ENCODE peak calls at places on chromosome 4, in six cellular contexts. W is GM12878, C is SK-N-SH, U is GM12892, H is K562, K is H1. B is an unnamed sample.

GRCh38 chr4:82219346-82219745 is 154.4 kb downstream of the HNRNPD start:
- DNase-seq in W (no peak), C (no peak), U (no peak), H (no peak), K (no peak), B (no peak)

GRCh38 chr4:105741548-105741947 is 33.0 kb downstream of the GSTCD start:
- DNase-seq in W (no peak), C (peak), U (no peak), H (no peak), K (no peak), B (no peak)

GRCh38 chr4:2763511-2763967 is 7.4 kb upstream of the TNIP2 start:
- DNase-seq in W (no peak), C (peak), U (no peak), H (no peak), K (no peak), B (no peak)

GRCh38 chr4:58807843-58808605 is 1697.8 kb upstream of the IGFBP7 start:
- DNase-seq in W (no peak), C (no peak), U (no peak), H (no peak), K (no peak), B (no peak)

GRCh38 chr4:154329268-154329858 is 162.2 kb downstream of the DCHS2 start:
- DNase-seq in W (no peak), C (no peak), U (no peak), H (no peak), K (no peak), B (no peak)

GRCh38 chr4:2558301-2558700 is 21.9 kb downstream of the FAM193A start:
- DNase-seq in W (no peak), C (no peak), U (no peak), H (no peak), K (no peak), B (no peak)

GRCh38 chr4:1337376-1337831 is 9.6 kb upstream of the UVSSA start:
- DNase-seq in W (no peak), C (no peak), U (no peak), H (no peak), K (no peak), B (no peak)

GRCh38 chr4:66639361-66639760 is 905.9 kb downstream of the CENPC start:
- DNase-seq in W (no peak), C (no peak), U (no peak), H (no peak), K (no peak), B (no peak)

GRCh38 chr4:24917076-24917856 is 4.4 kb upstream of the CCDC149 start:
- DNase-seq in W (no peak), C (no peak), U (no peak), H (no peak), K (peak), B (no peak)

GRCh38 chr4:10096201-10096975 is 20.2 kb downstream of the WDR1 start:
- DNase-seq in W (peak), C (no peak), U (peak), H (peak), K (no peak), B (peak)

GRCh38 chr4:168304744-168305459 is 13.7 kb downstream of the DDX60 start:
- DNase-seq in W (no peak), C (no peak), U (no peak), H (no peak), K (no peak), B (no peak)

GRCh38 chr4:109294006-109294405 is 8.5 kb downstream of the COL25A1 start:
- DNase-seq in W (no peak), C (peak), U (no peak), H (peak), K (no peak), B (no peak)

GRCh38 chr4:14646831-14647230 is 355.4 kb upstream of the CPEB2 start:
- DNase-seq in W (no peak), C (no peak), U (no peak), H (no peak), K (no peak), B (no peak)

GRCh38 chr4:25970691-25971427 is 56.8 kb downstream of the SMIM20 start:
- DNase-seq in W (no peak), C (no peak), U (no peak), H (no peak), K (no peak), B (no peak)

GRCh38 chr4:101857176-101857575 is 66.6 kb downstream of the BANK1 start:
- DNase-seq in W (no peak), C (no peak), U (no peak), H (no peak), K (no peak), B (no peak)

GRCh38 chr4:55173580-55173979 is 48.2 kb upstream of the KDR start:
- DNase-seq in W (no peak), C (no peak), U (no peak), H (no peak), K (no peak), B (no peak)

GRCh38 chr4:183444953-183445543 is 612 bp downstream of the CDKN2AIP start:
- DNase-seq in W (no peak), C (peak), U (peak), H (no peak), K (no peak), B (peak)

GRCh38 chr4:25628441-25628840 is 27.2 kb upstream of the SLC34A2 start:
- DNase-seq in W (no peak), C (no peak), U (no peak), H (no peak), K (no peak), B (no peak)

GRCh38 chr4:52641853-52642563 is 17.1 kb downstream of the USP46 start:
- DNase-seq in W (peak), C (no peak), U (no peak), H (no peak), K (no peak), B (no peak)

GRCh38 chr4:38131371-38132139 is 171.4 kb downstream of the PTTG2 start:
- DNase-seq in W (peak), C (no peak), U (no peak), H (no peak), K (no peak), B (no peak)

GRCh38 chr4:1898007-1898406 is 26.8 kb downstream of the NSD2 start:
- DNase-seq in W (no peak), C (no peak), U (no peak), H (no peak), K (no peak), B (no peak)

GRCh38 chr4:81715335-81715734 is 243.6 kb upstream of the RASGEF1B start:
- DNase-seq in W (no peak), C (no peak), U (no peak), H (no peak), K (peak), B (no peak)

GRCh38 chr4:4202510-4202909 is 24.2 kb downstream of the OTOP1 start:
- DNase-seq in W (no peak), C (no peak), U (no peak), H (no peak), K (no peak), B (no peak)

GRCh38 chr4:78684196-78685079 is 91.7 kb upstream of the BMP2K start:
- DNase-seq in W (no peak), C (no peak), U (no peak), H (no peak), K (no peak), B (no peak)

GRCh38 chr4:158255727-158256324 is 45.5 kb downstream of the TMEM144 start:
- DNase-seq in W (no peak), C (peak), U (no peak), H (peak), K (no peak), B (no peak)

GRCh38 chr4:2932561-2932950 is 30.6 kb downstream of the NOP14 start:
- DNase-seq in W (no peak), C (no peak), U (no peak), H (no peak), K (no peak), B (no peak)

GRCh38 chr4:127249066-127249766 is 383.5 kb upstream of the INTU start:
- DNase-seq in W (no peak), C (no peak), U (no peak), H (no peak), K (no peak), B (no peak)

GRCh38 chr4:148094149-148094548 is 348.1 kb downstream of the NR3C2 start:
- DNase-seq in W (no peak), C (no peak), U (no peak), H (no peak), K (no peak), B (no peak)

GRCh38 chr4:155948541-155948940 is 5.1 kb downstream of the CTSO start:
- DNase-seq in W (no peak), C (no peak), U (no peak), H (no peak), K (no peak), B (no peak)

GRCh38 chr4:178633263-178633662 is 1191.0 kb upstream of the AGA start:
- DNase-seq in W (no peak), C (no peak), U (no peak), H (no peak), K (no peak), B (no peak)

DNA sequence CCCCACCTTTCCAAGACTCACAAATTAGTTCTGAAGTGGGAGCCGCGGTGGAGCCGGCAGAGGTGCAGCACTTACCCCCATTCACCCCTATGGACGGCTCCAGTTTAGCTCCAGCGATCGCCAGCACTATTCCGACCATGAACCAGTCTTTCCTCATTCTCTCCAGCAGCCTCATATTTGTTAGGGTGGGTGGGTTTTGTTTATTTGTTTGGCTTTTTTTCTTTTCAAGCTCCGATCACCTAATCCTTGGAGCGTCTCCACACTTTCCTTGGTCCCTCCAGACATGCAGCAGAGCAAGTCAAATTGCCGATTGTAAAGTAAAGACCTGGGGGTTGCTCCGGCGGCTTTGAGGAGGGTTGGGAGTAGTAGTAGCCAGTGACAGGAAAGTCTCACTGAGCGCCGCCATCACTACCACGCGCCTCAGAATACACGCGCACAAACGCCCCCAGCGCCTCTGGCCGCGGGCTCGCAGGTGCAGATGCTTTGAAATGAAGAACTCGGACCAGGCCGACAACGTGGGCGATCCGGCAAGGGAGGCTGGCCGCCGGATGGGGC is at the start of gene SLC10A7:
- DNase-seq in W (peak), C (peak), U (peak), H (peak), K (peak), B (peak)
- TF ChIP-seq POLR2AphosphoS5 in W (no peak), C (peak), U (no peak), H (peak), K (no peak), B (no peak)

GRCh38 chr4:40173470-40173875 is 23.4 kb upstream of the RHOH start:
- DNase-seq in W (no peak), C (no peak), U (no peak), H (no peak), K (peak), B (peak)

GRCh38 chr4:40170588-40170987 is 26.2 kb upstream of the RHOH start:
- DNase-seq in W (no peak), C (no peak), U (no peak), H (no peak), K (no peak), B (no peak)

GRCh38 chr4:40165931-40166330 is 30.9 kb upstream of the RHOH start:
- DNase-seq in W (no peak), C (no peak), U (no peak), H (no peak), K (no peak), B (no peak)

GRCh38 chr4:40164459-40164858 is 32.4 kb upstream of the RHOH start:
- DNase-seq in W (no peak), C (no peak), U (no peak), H (no peak), K (no peak), B (no peak)

GRCh38 chr4:40168070-40168469 is 28.8 kb upstream of the RHOH start:
- DNase-seq in W (no peak), C (no peak), U (no peak), H (no peak), K (no peak), B (no peak)
- TF ChIP-seq TAF1 in W (no peak), C (no peak), U (no peak), H (no peak), K (no peak), B (no peak)

DNA sequence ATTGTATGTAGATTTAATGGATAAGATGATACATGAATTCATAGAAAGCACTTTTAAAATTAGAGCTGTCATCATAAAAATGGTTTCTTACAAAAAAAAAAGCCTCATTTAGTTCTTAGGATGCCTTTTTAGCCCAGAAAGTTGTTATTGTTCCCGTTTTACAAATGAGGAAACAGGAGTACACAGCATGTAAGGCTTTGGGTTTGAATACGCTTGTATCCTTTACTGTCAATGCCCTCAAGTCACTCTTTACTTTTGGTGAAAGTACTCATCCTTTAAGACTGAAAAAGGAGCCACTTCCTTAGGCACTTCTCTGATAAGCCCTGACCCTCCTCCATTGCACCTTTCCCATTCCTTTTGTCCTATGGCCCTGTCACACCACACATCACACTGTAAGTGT is 4.9 kb downstream of the EREG start:
- DNase-seq in W (no peak), C (no peak), U (no peak), H (no peak), K (no peak), B (no peak)
- TF ChIP-seq POLR2AphosphoS5 in W (no peak), C (no peak), U (no peak), H (no peak), K (no peak), B (no peak)

GRCh38 chr4:98539741-98540140 is 118.7 kb downstream of the TSPAN5 start:
- DNase-seq in W (no peak), C (no peak), U (no peak), H (no peak), K (no peak), B (no peak)
- TF ChIP-seq TAF1 in W (no peak), C (no peak), U (no peak), H (no peak), K (no peak), B (no peak)

DNA sequence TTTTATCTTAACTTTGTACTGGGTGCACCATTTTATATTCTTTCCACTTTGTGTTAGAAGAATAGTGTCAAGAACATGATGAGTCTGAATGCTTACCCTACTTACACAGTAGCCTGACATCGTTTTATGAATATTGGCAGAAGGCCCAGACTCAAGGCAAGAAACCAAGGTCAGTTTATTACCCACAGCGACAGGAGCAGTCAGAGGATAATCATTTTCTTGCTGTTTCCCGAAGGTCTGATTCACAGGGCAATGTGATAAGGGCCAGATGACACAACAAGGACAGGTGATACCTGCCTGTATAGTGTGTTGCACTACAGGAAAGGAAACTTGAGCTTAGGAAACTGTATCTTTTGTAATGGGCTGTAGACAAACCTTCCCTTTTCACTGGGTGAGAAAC is 417.4 kb downstream of the SPOCK3 start:
- DNase-seq in W (no peak), C (no peak), U (no peak), H (no peak), K (no peak), B (no peak)
- TF ChIP-seq POLR2AphosphoS5 in W (no peak), C (no peak), U (no peak), H (no peak), K (no peak), B (no peak)